ENCODE peak calls at places on chromosomes 2 and 18, in five cellular contexts. U is epithelial cell of esophagus; I is psoas muscle; V is CD8-positive, alpha-beta memory T cell; E is fibroblast of gingiva. L is an unnamed sample.

GRCh38 chr2:74867841-74868658 is 34.1 kb downstream of the HK2 start:
- DNase-seq in U (no peak), I (no peak), V (no peak), E (peak; percentile 36), L (peak; percentile 60)

GRCh38 chr2:10466801-10467200 is 18.7 kb upstream of the ODC1 start:
- DNase-seq in U (no peak), I (no peak), V (no peak), E (no peak), L (no peak)

GRCh38 chr2:76197842-76198448 is 487.2 kb upstream of the GCFC2 start:
- DNase-seq in U (peak; percentile 80), I (no peak), V (no peak), E (peak; percentile 25), L (peak; percentile 83)

GRCh38 chr2:21148718-21149117 is 24.9 kb downstream of the TDRD15 start:
- DNase-seq in U (no peak), I (no peak), V (no peak), E (no peak), L (no peak)

GRCh38 chr18:31190919-31191318 is 28.3 kb upstream of the DSC1 start:
- DNase-seq in U (peak; percentile 91), I (no peak), V (no peak), E (no peak), L (peak; percentile 52)

GRCh38 chr2:110124038-110124825 is 8.6 kb upstream of the MALL start:
- DNase-seq in U (no peak), I (no peak), V (no peak), E (no peak), L (no peak)

GRCh38 chr2:38170098-38170497 is 94.1 kb upstream of the CYP1B1 start:
- DNase-seq in U (no peak), I (no peak), V (no peak), E (peak; percentile 97), L (no peak)

GRCh38 chr2:215950009-215950408 is 63.3 kb downstream of the MREG start:
- DNase-seq in U (peak; percentile 66), I (no peak), V (no peak), E (peak; percentile 39), L (peak; percentile 81)

GRCh38 chr2:100451734-100452133 is 18.5 kb upstream of the NMS start:
- DNase-seq in U (peak; percentile 43), I (no peak), V (no peak), E (no peak), L (peak; percentile 45)

GRCh38 chr2:206084870-206085741 is 868 bp downstream of the INO80D start:
- DNase-seq in U (peak; percentile 30), I (peak; percentile 47), V (peak; percentile 41), E (peak; percentile 21), L (peak; percentile 19)

GRCh38 chr2:156687715-156688114 is 251.5 kb downstream of the GPD2 start:
- DNase-seq in U (peak; percentile 75), I (peak; percentile 16), V (no peak), E (peak; percentile 26), L (peak; percentile 43)

GRCh38 chr2:221943078-221943810 is 355.6 kb downstream of the PAX3 start:
- DNase-seq in U (peak; percentile 25), I (peak; percentile 15), V (no peak), E (peak; percentile 94), L (peak; percentile 66)